ENCODE peak calls at places on chromosomes 11 and 22, in seven cellular contexts. R, L, U, P, V, A and X are unnamed samples.

GRCh38 chr11:70751142-70751734 is 352.9 kb downstream of the CTTN start:
- DNase-seq in A (no peak), P (no peak), U (no peak), R (no peak), L (no peak), V (no peak), X (no peak)

GRCh38 chr22:31244044-31244942 is 32.2 kb downstream of the LIMK2 start:
- DNase-seq in L (no peak), U (peak; percentile 92), P (no peak), V (no peak), R (no peak), A (peak; percentile 81), X (no peak)

GRCh38 chr11:129440028-129440630 is 64.5 kb downstream of the BARX2 start:
- DNase-seq in L (no peak), P (peak; percentile 36), U (peak; percentile 85), V (no peak), R (no peak), A (no peak), X (no peak)

GRCh38 chr11:78414321-78415051 is 3.1 kb downstream of the GAB2 start:
- DNase-seq in P (no peak), V (no peak), A (no peak), L (no peak), R (no peak), U (no peak), X (no peak)

GRCh38 chr11:129652828-129653227 is 162.8 kb upstream of the TMEM45B start:
- DNase-seq in U (no peak), P (no peak), R (no peak), L (no peak), V (no peak), A (no peak), X (no peak)

GRCh38 chr11:118921121-118921928 is 4.4 kb downstream of the BCL9L start:
- DNase-seq in P (no peak), U (peak; percentile 93), V (no peak), R (peak; percentile 21), L (peak; percentile 75), A (peak; percentile 80), X (no peak)

GRCh38 chr11:86931059-86931964 is 23.9 kb downstream of the FZD4 start:
- DNase-seq in A (no peak), V (no peak), L (no peak), U (no peak), P (no peak), R (no peak), X (no peak)

GRCh38 chr11:134464981-134465730 is 53.1 kb upstream of the B3GAT1 start:
- DNase-seq in U (no peak), L (no peak), R (no peak), V (no peak), A (no peak), P (no peak), X (no peak)

GRCh38 chr11:71331631-71332030 is 79.3 kb upstream of the SHANK2 start:
- DNase-seq in U (no peak), V (no peak), P (no peak), R (no peak), A (no peak), L (no peak), X (no peak)

GRCh38 chr11:126113963-126114362 is 51.3 kb upstream of the CDON start:
- DNase-seq in U (no peak), A (no peak), P (no peak), V (no peak), L (no peak), R (no peak), X (no peak)

DNA sequence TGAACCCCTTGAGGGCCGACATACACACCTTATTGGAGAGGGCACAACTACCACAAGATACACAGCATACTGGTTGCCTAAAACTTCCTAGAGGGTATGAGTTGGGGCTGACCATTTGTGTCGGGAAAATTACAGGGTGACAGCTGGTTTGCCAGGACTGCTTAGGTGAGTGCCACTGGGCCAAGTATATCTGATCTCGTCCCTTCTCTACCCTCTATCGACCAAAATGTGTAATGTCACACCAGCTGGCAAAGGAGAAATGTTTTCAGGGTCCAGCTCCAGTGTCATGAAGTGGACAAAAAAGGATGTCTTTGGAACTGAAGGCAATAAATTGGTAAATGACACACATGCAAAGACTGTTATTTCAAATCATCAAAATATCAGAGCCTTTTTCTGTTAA is 126.1 kb downstream of the PGR start:
- DNase-seq in R (no peak), P (no peak), A (no peak), L (no peak), V (no peak), U (peak; percentile 53), X (no peak)
- TF ChIP-seq CTCF in R (no peak), P (no peak), A (no peak), L (no peak), V (no peak), U (peak; percentile 43), X (peak; percentile 33)

GRCh38 chr11:76239483-76240142 is 33.3 kb upstream of the WNT11 start:
- DNase-seq in A (no peak), U (no peak), R (no peak), V (no peak), P (no peak), L (no peak), X (no peak)

GRCh38 chr11:76238551-76238950 is 32.2 kb upstream of the WNT11 start:
- DNase-seq in U (no peak), V (no peak), R (no peak), A (no peak), L (no peak), P (no peak), X (no peak)

GRCh38 chr11:76236092-76237026 is 30.1 kb upstream of the WNT11 start:
- DNase-seq in U (peak; percentile 90), R (no peak), V (peak; percentile 28), L (peak; percentile 74), A (no peak), P (peak; percentile 90), X (peak; percentile 78)

GRCh38 chr11:76237041-76237649 is 30.8 kb upstream of the WNT11 start:
- DNase-seq in P (no peak), A (no peak), U (no peak), L (no peak), V (no peak), R (no peak), X (no peak)

GRCh38 chr11:76237914-76238313 is 31.6 kb upstream of the WNT11 start:
- DNase-seq in P (no peak), R (no peak), V (no peak), U (peak; percentile 74), L (no peak), A (no peak), X (no peak)
- TF ChIP-seq CTCF in P (no peak), R (no peak), V (no peak), U (peak; percentile 54), L (no peak), A (no peak), X (peak; percentile 29)

DNA sequence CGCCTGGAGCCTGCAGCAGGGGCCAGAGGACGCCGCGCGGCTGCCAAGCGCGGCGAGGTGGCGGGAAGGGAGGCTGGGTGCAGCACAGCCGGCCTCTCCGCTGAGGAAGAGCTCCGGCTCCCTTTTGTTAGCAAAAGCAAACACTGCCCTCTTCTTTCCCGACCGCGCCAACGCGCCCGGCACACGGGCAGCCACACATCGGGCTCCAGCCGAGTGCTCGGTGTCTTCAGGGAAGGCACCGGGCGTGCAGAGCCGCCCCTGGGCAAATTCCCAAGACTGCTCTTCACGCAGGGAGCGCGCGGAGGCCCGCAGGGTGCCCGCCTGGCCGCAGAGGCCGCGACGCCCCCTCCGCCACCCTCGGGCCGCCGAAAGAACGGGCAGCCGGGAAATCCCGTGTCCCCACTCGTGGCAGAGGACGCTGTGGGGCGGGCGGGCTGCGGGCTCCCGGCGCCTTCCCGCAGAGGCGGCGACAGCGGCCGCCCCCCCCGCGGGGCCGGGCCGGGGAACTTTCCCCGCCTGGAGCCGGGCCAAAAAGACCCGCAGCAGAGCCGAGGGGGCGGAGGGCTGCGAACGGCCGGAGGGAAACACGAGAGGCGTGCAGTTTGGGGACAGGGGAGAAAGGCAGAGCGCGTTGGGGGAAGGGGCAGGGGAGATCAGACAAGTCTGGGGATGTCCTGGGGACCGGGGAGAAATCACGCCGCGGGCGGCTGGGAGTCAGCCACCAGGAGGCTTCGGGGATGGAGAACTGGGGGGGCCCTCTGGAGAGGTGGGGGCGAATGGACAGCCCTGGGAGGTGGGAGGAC is 931 bp downstream of the CADM1 start:
- DNase-seq in R (peak; percentile 69), P (peak; percentile 92), V (no peak), U (peak; percentile 87), L (peak; percentile 64), A (peak; percentile 72), X (peak; percentile 74)
- TF ChIP-seq CTCF in R (no peak), P (no peak), V (peak; percentile 22), U (peak; percentile 57), L (no peak), A (peak; percentile 36), X (peak; percentile 43)

GRCh38 chr11:9972917-9973504 is 309.1 kb downstream of the SWAP70 start:
- DNase-seq in R (peak; percentile 25), A (no peak), V (no peak), P (no peak), L (peak; percentile 37), U (no peak), X (no peak)
- TF ChIP-seq CTCF in R (peak; percentile 60), A (peak; percentile 43), V (peak; percentile 68), P (peak; percentile 43), L (peak; percentile 29), U (peak; percentile 92), X (peak; percentile 84)

DNA sequence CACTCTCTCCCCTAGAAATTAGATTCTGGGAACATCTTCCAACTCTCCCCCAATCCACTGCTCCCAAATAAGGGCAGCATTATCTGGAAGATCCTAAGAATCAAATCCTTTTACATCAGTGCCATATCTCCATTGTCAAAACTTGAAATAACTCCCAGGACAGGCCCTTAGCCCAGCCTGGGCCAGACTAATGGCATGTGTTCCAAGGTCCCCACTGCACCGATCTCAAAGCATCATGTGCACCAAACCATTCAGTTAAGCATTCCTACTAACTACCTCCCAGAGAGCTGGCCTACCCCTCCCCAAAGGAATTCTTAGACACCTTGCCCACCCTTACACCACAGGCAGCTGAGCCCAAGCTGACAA is 44.2 kb upstream of the POU2AF1 start:
- DNase-seq in V (no peak), U (no peak), L (no peak), A (no peak), R (no peak), P (no peak), X (no peak)
- TF ChIP-seq CTCF in V (no peak), U (no peak), L (no peak), A (no peak), R (no peak), P (no peak), X (no peak)

DNA sequence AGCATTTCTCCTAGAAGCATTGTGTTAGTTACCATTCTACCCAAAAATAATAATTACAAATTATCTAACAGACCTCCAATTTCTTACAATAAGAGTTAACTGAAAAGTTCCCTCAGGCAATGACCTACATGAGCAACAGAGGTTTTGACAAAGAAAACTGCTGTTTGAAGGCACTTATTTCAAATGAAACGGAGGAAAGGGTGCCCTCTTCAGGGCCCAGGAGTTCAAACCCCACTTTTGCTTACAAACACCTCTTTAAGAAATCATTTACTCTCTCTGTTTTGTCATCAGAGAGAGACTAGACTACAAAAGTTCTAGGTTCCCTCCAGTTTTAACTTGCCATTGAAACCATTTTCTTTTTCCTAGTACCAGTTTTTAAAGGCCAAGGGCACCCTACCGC is 56.7 kb downstream of the AMBRA1 start:
- DNase-seq in V (no peak), L (no peak), A (no peak), R (no peak), U (peak; percentile 58), P (no peak), X (no peak)
- TF ChIP-seq CTCF in V (no peak), L (no peak), A (no peak), R (no peak), U (peak; percentile 64), P (no peak), X (no peak)

DNA sequence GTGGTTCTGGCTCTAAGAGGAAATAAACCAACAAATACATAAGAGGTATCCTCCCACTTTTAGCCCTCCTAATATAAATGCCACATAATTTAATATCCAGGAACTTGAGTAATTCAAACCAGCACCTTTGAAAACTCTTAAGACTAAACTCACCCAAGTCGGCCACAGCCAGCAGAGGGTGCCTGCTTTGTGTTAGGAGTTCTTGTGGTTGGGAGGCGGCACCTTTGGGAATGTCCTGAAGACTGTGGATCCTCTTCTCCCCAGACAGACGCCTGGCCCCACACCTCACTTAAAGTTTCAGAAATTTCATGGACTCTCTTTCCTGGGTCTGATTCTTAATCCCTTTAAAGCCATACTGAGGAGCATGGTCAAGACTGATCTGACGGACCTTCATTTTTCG is 169.0 kb downstream of the TBC1D22A start:
- DNase-seq in P (no peak), L (no peak), A (no peak), R (no peak), U (peak; percentile 67), V (no peak), X (no peak)
- TF ChIP-seq CTCF in P (no peak), L (no peak), A (no peak), R (no peak), U (peak; percentile 57), V (no peak), X (no peak)